ENCODE peak calls at places on chromosome 18, in nine cellular contexts. D is spleen, N is nephron progenitor cell, O is AG09319, G is cardiac fibroblast, Z is epithelial cell of esophagus, E is adrenal gland, M is lung, Q is GM13977. Y is an unnamed sample.

GRCh38 chr18:65091737-65092329 is 659.0 kb upstream of the CDH7 start:
- DNase-seq in G (peak; percentile 27), Z (peak; percentile 44), O (no peak), E (peak; percentile 15), N (peak; percentile 13), Q (no peak), M (no peak), D (no peak), Y (peak; percentile 1)

GRCh38 chr18:28175930-28176673 is 828 bp downstream of the CDH2 start:
- DNase-seq in M (no peak), Q (peak; percentile 33), D (no peak), Z (peak; percentile 30), E (peak; percentile 42), N (peak; percentile 62), G (peak; percentile 50), O (no peak), Y (peak; percentile 35)

GRCh38 chr18:31723998-31724711 is 36.5 kb downstream of the SLC25A52 start:
- DNase-seq in E (peak; percentile 41), O (no peak), G (peak; percentile 5), D (no peak), M (no peak), Q (peak; percentile 34), N (no peak), Z (peak; percentile 24), Y (no peak)

GRCh38 chr18:40046596-40046995 is 1908.4 kb upstream of the PIK3C3 start:
- DNase-seq in D (no peak), M (no peak), N (no peak), G (no peak), O (no peak), Q (no peak), Z (no peak), E (no peak), Y (no peak)

GRCh38 chr18:76450912-76451421 is 44.1 kb downstream of the ZNF516 start:
- DNase-seq in M (peak; percentile 51), E (peak; percentile 69), Z (peak; percentile 53), D (peak; percentile 84), N (peak; percentile 75), G (peak; percentile 80), Q (no peak), O (no peak), Y (no peak)

GRCh38 chr18:28855524-28855923 is 678.6 kb upstream of the CDH2 start:
- DNase-seq in G (peak; percentile 85), E (no peak), Q (no peak), M (no peak), Z (peak; percentile 48), O (peak; percentile 39), N (no peak), D (no peak), Y (no peak)

GRCh38 chr18:76588591-76589303 is 93.7 kb upstream of the ZNF516 start:
- DNase-seq in Q (no peak), E (no peak), G (peak; percentile 28), N (no peak), Z (peak; percentile 16), D (no peak), M (no peak), O (no peak), Y (no peak)

GRCh38 chr18:58195278-58195721 is 151.3 kb downstream of the NEDD4L start:
- DNase-seq in O (no peak), N (peak; percentile 30), D (peak; percentile 78), M (no peak), E (no peak), Q (no peak), G (no peak), Z (peak; percentile 54), Y (peak; percentile 51)

GRCh38 chr18:48116017-48116416 is 185.6 kb upstream of the SMAD2 start:
- DNase-seq in N (no peak), Z (no peak), D (peak; percentile 8), M (no peak), O (no peak), Q (no peak), E (no peak), G (no peak), Y (no peak)

GRCh38 chr18:2641638-2642037 is 13.9 kb upstream of the SMCHD1 start:
- DNase-seq in O (no peak), N (no peak), Q (peak; percentile 70), G (peak; percentile 34), D (no peak), Z (no peak), M (no peak), E (no peak), Y (peak; percentile 74)

GRCh38 chr18:3704556-3705162 is 254.7 kb downstream of the TGIF1 start:
- DNase-seq in Q (no peak), D (no peak), E (no peak), M (no peak), G (no peak), O (no peak), N (no peak), Z (no peak), Y (no peak)

GRCh38 chr18:62991959-62992358 is 276.6 kb downstream of the PHLPP1 start:
- DNase-seq in M (no peak), Q (no peak), O (no peak), N (no peak), G (no peak), D (peak; percentile 47), E (no peak), Z (no peak), Y (no peak)
- TF ChIP-seq CTCF in M (no peak), Q (no peak), O (no peak), N (no peak), G (no peak), D (no peak), E (no peak), Z (no peak), Y (no peak)

GRCh38 chr18:23053756-23054457 is 81.4 kb upstream of the CABLES1 start:
- DNase-seq in D (no peak), Z (peak; percentile 29), E (no peak), G (peak; percentile 31), O (peak; percentile 76), M (no peak), Q (no peak), N (peak; percentile 41), Y (no peak)
- TF ChIP-seq CTCF in D (no peak), Z (peak; percentile 16), E (no peak), G (peak; percentile 46), O (peak; percentile 54), M (no peak), Q (no peak), N (peak; percentile 44), Y (no peak)

GRCh38 chr18:11859903-11860407 is 8.7 kb downstream of the CHMP1B start:
- DNase-seq in M (no peak), O (no peak), Z (peak; percentile 97), D (peak; percentile 10), E (no peak), N (no peak), Q (no peak), G (peak; percentile 95), Y (no peak)
- TF ChIP-seq CTCF in M (no peak), O (no peak), Z (peak; percentile 67), D (no peak), E (no peak), N (no peak), Q (no peak), G (peak; percentile 30), Y (no peak)

GRCh38 chr18:12076424-12077140 is 17.1 kb upstream of the ANKRD62 start:
- DNase-seq in O (no peak), D (peak; percentile 75), N (peak; percentile 69), M (no peak), G (peak; percentile 14), Q (peak; percentile 51), E (no peak), Z (peak; percentile 20), Y (peak; percentile 75)

GRCh38 chr18:12079504-12080237 is 14.0 kb upstream of the ANKRD62 start:
- DNase-seq in E (no peak), O (no peak), Q (no peak), Z (no peak), N (no peak), M (no peak), D (no peak), G (peak; percentile 69), Y (no peak)

DNA sequence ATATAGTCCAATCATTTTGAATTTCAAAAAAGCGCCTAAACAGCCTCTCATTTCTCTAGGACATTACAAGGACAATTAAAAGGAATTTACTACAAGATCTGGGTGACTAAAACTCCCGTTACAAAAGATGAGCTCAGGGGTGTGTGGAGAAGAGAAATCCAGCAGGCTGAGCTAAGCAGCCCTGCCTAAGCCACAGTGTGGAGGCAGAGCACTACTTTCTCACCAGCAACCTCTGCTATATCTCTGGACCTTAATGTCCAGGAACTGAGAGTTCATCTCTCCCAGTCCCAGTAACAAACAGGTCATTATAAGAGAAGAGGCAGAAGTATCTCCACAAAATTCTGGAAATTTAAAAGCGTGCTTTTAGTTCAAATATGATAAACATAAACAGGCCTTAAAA is 18.9 kb upstream of the ANKRD62 start:
- DNase-seq in E (no peak), D (no peak), O (no peak), Q (no peak), M (no peak), N (no peak), Z (no peak), G (peak; percentile 16), Y (no peak)
- TF ChIP-seq CTCF in E (no peak), D (no peak), O (no peak), Q (peak; percentile 32), M (no peak), N (no peak), Z (peak; percentile 49), G (no peak), Y (no peak)

GRCh38 chr18:50279752-50280151 is 1.6 kb downstream of the MBD1 start:
- DNase-seq in Q (no peak), G (no peak), D (no peak), Z (no peak), E (no peak), N (no peak), M (no peak), O (no peak), Y (no peak)

GRCh38 chr18:50280707-50281294 is 522 bp downstream of the MBD1 start:
- DNase-seq in E (no peak), G (no peak), Q (no peak), N (no peak), O (no peak), Z (no peak), M (no peak), D (no peak), Y (no peak)

GRCh38 chr18:50282521-50283335 is 1.4 kb upstream of the MBD1 start:
- DNase-seq in Z (no peak), D (peak; percentile 88), N (no peak), E (no peak), Q (no peak), G (no peak), O (no peak), M (no peak), Y (no peak)

GRCh38 chr18:50281972-50282520 is 723 bp upstream of the MBD1 start:
- DNase-seq in O (no peak), Q (no peak), N (no peak), D (no peak), E (no peak), G (no peak), M (no peak), Z (no peak), Y (no peak)

GRCh38 chr18:50281295-50281971 is at the start of gene MBD1:
- DNase-seq in Q (peak; percentile 98), E (peak; percentile 97), O (peak; percentile 97), M (peak; percentile 98), N (peak; percentile 95), Z (peak; percentile 96), G (peak; percentile 99), D (peak; percentile 100), Y (peak; percentile 97)
- TF ChIP-seq CTCF in Q (peak; percentile 26), E (peak; percentile 42), O (peak; percentile 6), M (no peak), N (no peak), Z (peak; percentile 34), G (peak; percentile 10), D (peak; percentile 57), Y (no peak)

Y was measured in GM20000.